ENCODE peak calls at places on chromosomes 11 and 22, in eight cellular contexts. G is NCI-H2029 treated with DMSO at 0.1 percent for 48 hours; X is stimulated activated CD8-positive, alpha-beta memory T cell treated with anti-CD3 and anti-CD28 coated beads, Interleukin-15, amount 100 ng/mL, for 24 hours; O is SK-N-SH; N is ELR; R is HuH-7; V is GOT3; H is upper lobe of right lung. D is an unnamed sample.

GRCh38 chr11:47144541-47144940 is 32.1 kb downstream of the ARFGAP2 start:
- DNase-seq in G (no peak), X (no peak), O (no peak), N (no peak), R (no peak), V (no peak), H (no peak), D (no peak)

GRCh38 chr11:126716456-126717083 is 284.0 kb downstream of the KIRREL3 start:
- DNase-seq in G (peak; percentile 58), X (no peak), O (peak; percentile 75), N (peak; percentile 63), R (peak; percentile 44), V (no peak), H (no peak), D (no peak)

GRCh38 chr22:35863432-35863831 is 145.8 kb downstream of the APOL5 start:
- DNase-seq in G (no peak), X (no peak), O (peak; percentile 51), N (no peak), R (no peak), V (no peak), H (no peak), D (no peak)

GRCh38 chr22:23132376-23133091 is 9.3 kb downstream of the RSPH14 start:
- DNase-seq in G (no peak), X (no peak), O (no peak), N (no peak), R (no peak), V (no peak), H (no peak), D (no peak)

GRCh38 chr22:47625013-47625385 is 862.5 kb downstream of the TBC1D22A start:
- DNase-seq in G (no peak), X (no peak), O (no peak), N (no peak), R (no peak), V (no peak), H (peak; percentile 55), D (no peak)

GRCh38 chr11:22666700-22667439 is 459 bp downstream of the GAS2 start:
- DNase-seq in G (no peak), X (no peak), O (peak; percentile 85), N (no peak), R (peak; percentile 32), V (no peak), H (peak; percentile 68), D (no peak)

GRCh38 chr11:70796601-70797000 is 398.3 kb downstream of the CTTN start:
- DNase-seq in G (no peak), X (no peak), O (no peak), N (no peak), R (no peak), V (no peak), H (no peak), D (no peak)

GRCh38 chr22:19291218-19291579 is 320 bp downstream of the CLTCL1 start:
- DNase-seq in G (no peak), X (peak; percentile 1), O (peak; percentile 76), N (peak; percentile 59), R (no peak), V (no peak), H (peak; percentile 78), D (no peak)

GRCh38 chr11:1749020-1749758 is 1.2 kb downstream of the IFITM10 start:
- DNase-seq in G (no peak), X (no peak), O (peak; percentile 85), N (peak; percentile 22), R (no peak), V (no peak), H (peak; percentile 70), D (no peak)

GRCh38 chr11:71962428-71963038 is 33.7 kb downstream of the RNF121 start:
- DNase-seq in G (no peak), X (no peak), O (no peak), N (peak; percentile 63), R (no peak), V (no peak), H (no peak), D (no peak)

GRCh38 chr11:2791521-2792375 is 92.0 kb upstream of the KCNQ1OT1 start:
- DNase-seq in G (no peak), X (no peak), O (no peak), N (no peak), R (no peak), V (no peak), H (peak; percentile 69), D (no peak)

GRCh38 chr11:109862808-109863207 is 230.4 kb upstream of the ZC3H12C start:
- DNase-seq in G (no peak), X (no peak), O (no peak), N (no peak), R (no peak), V (no peak), H (no peak), D (no peak)

GRCh38 chr11:86798988-86799387 is 1.4 kb upstream of the PRSS23 start:
- DNase-seq in G (no peak), X (no peak), O (no peak), N (peak; percentile 93), R (no peak), V (no peak), H (no peak), D (no peak)

GRCh38 chr11:13354335-13354734 is 76.7 kb downstream of the BMAL1 start:
- DNase-seq in G (peak; percentile 4), X (no peak), O (no peak), N (peak; percentile 37), R (peak; percentile 36), V (no peak), H (no peak), D (no peak)

GRCh38 chr22:17703811-17704210 is 65.3 kb downstream of the BCL2L13 start:
- DNase-seq in G (no peak), X (no peak), O (no peak), N (no peak), R (no peak), V (no peak), H (no peak), D (no peak)

GRCh38 chr22:20130739-20131592 is 638 bp upstream of the ZDHHC8 start:
- DNase-seq in G (no peak), X (peak; percentile 54), O (peak; percentile 94), N (peak; percentile 84), R (peak; percentile 87), V (no peak), H (peak; percentile 94), D (peak; percentile 37)

GRCh38 chr22:32615874-32616564 is 141.4 kb downstream of the FBXO7 start:
- DNase-seq in G (no peak), X (no peak), O (no peak), N (no peak), R (no peak), V (no peak), H (no peak), D (no peak)

GRCh38 chr22:26672590-26673468 is 15.4 kb downstream of the MIAT start:
- DNase-seq in G (peak; percentile 81), X (peak; percentile 68), O (peak; percentile 88), N (peak; percentile 96), R (peak; percentile 56), V (peak; percentile 60), H (peak; percentile 94), D (peak; percentile 99)

GRCh38 chr22:28801845-28802594 is 1.7 kb upstream of the XBP1 start:
- DNase-seq in G (no peak), X (no peak), O (no peak), N (no peak), R (peak; percentile 74), V (no peak), H (no peak), D (no peak)

GRCh38 chr11:674406-674805 is 20.6 kb downstream of the DEAF1 start:
- DNase-seq in G (no peak), X (no peak), O (no peak), N (no peak), R (no peak), V (no peak), H (no peak), D (no peak)

GRCh38 chr22:46104170-46104880 is 46.0 kb upstream of the PPARA start:
- DNase-seq in G (no peak), X (no peak), O (no peak), N (no peak), R (no peak), V (no peak), H (no peak), D (no peak)

GRCh38 chr11:9092846-9093778 is 1.7 kb upstream of the SCUBE2 start:
- DNase-seq in G (no peak), X (no peak), O (peak; percentile 58), N (peak; percentile 27), R (no peak), V (no peak), H (no peak), D (no peak)

GRCh38 chr22:29148826-29149225 is 56.9 kb upstream of the EMID1 start:
- DNase-seq in G (no peak), X (no peak), O (no peak), N (no peak), R (no peak), V (no peak), H (peak; percentile 15), D (no peak)

GRCh38 chr11:129814244-129814992 is 1.2 kb upstream of the TMEM45B start:
- DNase-seq in G (no peak), X (peak; percentile 33), O (peak; percentile 30), N (no peak), R (no peak), V (no peak), H (no peak), D (no peak)

GRCh38 chr11:75654314-75654713 is 14.5 kb downstream of the MAP6 start:
- DNase-seq in G (no peak), X (no peak), O (no peak), N (peak; percentile 87), R (no peak), V (no peak), H (no peak), D (no peak)

GRCh38 chr22:50599816-50600454 is 658 bp upstream of the MAPK8IP2 start:
- DNase-seq in G (no peak), X (peak; percentile 33), O (peak; percentile 70), N (peak; percentile 43), R (peak; percentile 97), V (no peak), H (no peak), D (no peak)

GRCh38 chr11:88623536-88623935 is 286.0 kb upstream of the CTSC start:
- DNase-seq in G (no peak), X (no peak), O (no peak), N (no peak), R (no peak), V (no peak), H (no peak), D (no peak)

GRCh38 chr11:134753805-134754130 is 341.7 kb upstream of the B3GAT1 start:
- DNase-seq in G (no peak), X (no peak), O (no peak), N (no peak), R (no peak), V (no peak), H (no peak), D (no peak)

GRCh38 chr11:14972581-14973490 is 685 bp upstream of the CALCA start:
- DNase-seq in G (peak; percentile 86), X (no peak), O (peak; percentile 37), N (no peak), R (no peak), V (no peak), H (no peak), D (no peak)

GRCh38 chr11:110305169-110306018 is 9.0 kb upstream of the RDX start:
- DNase-seq in G (peak; percentile 86), X (no peak), O (peak; percentile 37), N (peak; percentile 31), R (peak; percentile 52), V (no peak), H (no peak), D (peak; percentile 33)

GRCh38 chr22:46058591-46059519 is 81.9 kb upstream of the WNT7B start:
- DNase-seq in G (no peak), X (no peak), O (peak; percentile 59), N (peak; percentile 36), R (no peak), V (no peak), H (peak; percentile 66), D (no peak)

GRCh38 chr11:97691061-97691460 is 1301.2 kb downstream of the JRKL start:
- DNase-seq in G (no peak), X (no peak), O (no peak), N (no peak), R (no peak), V (no peak), H (no peak), D (no peak)